ENCODE peak calls at places on chromosomes 2 and 18, in four cellular contexts. One of them, this sample, is unnamed.

GRCh38 chr2:178521304-178522150 is 41.3 kb downstream of the PLEKHA3 start:
- DNase-seq in GM12892: no peak
- DNase-seq in NCI-H1105: no peak
- DNase-seq in AG08396: no peak
- DNase-seq in this sample: no peak

GRCh38 chr2:219663116-219663762 is 35.8 kb downstream of the SLC4A3 start:
- DNase-seq in GM12892: no peak
- DNase-seq in NCI-H1105: no peak
- DNase-seq in AG08396: no peak
- DNase-seq in this sample: no peak

GRCh38 chr2:20012282-20013060 is at the start of gene MATN3:
- DNase-seq in NCI-H1105: no peak
- DNase-seq in AG08396: peak
- DNase-seq in GM12892: peak
- DNase-seq in this sample: peak

GRCh38 chr2:60534034-60534393 is 19.4 kb downstream of the BCL11A start:
- DNase-seq in AG08396: no peak
- DNase-seq in GM12892: no peak
- DNase-seq in NCI-H1105: no peak
- DNase-seq in this sample: no peak

GRCh38 chr18:35244671-35245070 is 3.8 kb downstream of the ZNF397 start:
- DNase-seq in GM12892: no peak
- DNase-seq in AG08396: no peak
- DNase-seq in NCI-H1105: no peak
- DNase-seq in this sample: no peak

GRCh38 chr2:197673142-197673541 is 2.2 kb downstream of the RFTN2 start:
- DNase-seq in AG08396: no peak
- DNase-seq in NCI-H1105: no peak
- DNase-seq in GM12892: no peak
- DNase-seq in this sample: no peak

GRCh38 chr2:218360453-218360852 is 3.8 kb downstream of the CATIP start:
- DNase-seq in AG08396: no peak
- DNase-seq in NCI-H1105: no peak
- DNase-seq in GM12892: no peak
- DNase-seq in this sample: no peak

GRCh38 chr2:18856766-18857165 is 267.4 kb upstream of the NT5C1B start:
- DNase-seq in GM12892: no peak
- DNase-seq in NCI-H1105: no peak
- DNase-seq in AG08396: no peak
- DNase-seq in this sample: no peak